ENCODE peak calls at places on chromosomes 13 and 19, in ten cellular contexts. B, Q, A, J, Y, L, E, O, V and K are unnamed samples. For H3K9me3, the result is how much of the 10 kb centered on the place peaks cover.

GRCh38 chr13:66896933-66897332 is 333.2 kb downstream of the PCDH9 start:
- DNase-seq in B (no peak), Q (no peak), A (no peak), J (no peak), Y (no peak), L (no peak), E (no peak), O (no peak), V (no peak), K (peak)

GRCh38 chr19:57406516-57407123 is 4.3 kb upstream of the ZNF17 start:
- DNase-seq in B (peak), Q (peak), A (no peak), J (peak), Y (peak), L (peak), E (no peak), O (peak), V (no peak), K (peak)

GRCh38 chr13:80877944-80878241 is 537.0 kb upstream of the SPRY2 start:
- DNase-seq in B (no peak), Q (no peak), A (no peak), J (no peak), Y (no peak), L (no peak), E (no peak), O (no peak), V (no peak), K (no peak)

GRCh38 chr13:27259831-27260230 is 8.5 kb downstream of the RPL21 start:
- DNase-seq in B (no peak), Q (no peak), A (no peak), J (no peak), Y (no peak), L (no peak), E (no peak), O (no peak), V (no peak), K (no peak)

GRCh38 chr13:94595006-94595942 is 678 bp downstream of the TGDS start:
- DNase-seq in B (no peak), Q (no peak), A (no peak), J (peak), Y (peak), L (no peak), E (no peak), O (peak), V (no peak), K (peak)

GRCh38 chr13:52353116-52353718 is 52.8 kb downstream of the THSD1 start:
- DNase-seq in B (no peak), Q (no peak), A (no peak), J (no peak), Y (no peak), L (no peak), E (no peak), O (no peak), V (no peak), K (peak)

GRCh38 chr19:18414504-18415176 is 4.6 kb upstream of the SSBP4 start:
- DNase-seq in B (no peak), Q (no peak), A (peak), J (no peak), Y (no peak), L (peak), E (peak), O (no peak), V (no peak), K (no peak)

GRCh38 chr19:45973564-45974338 is at the start of gene NOVA2:
- DNase-seq in B (no peak), Q (peak), A (peak), J (peak), Y (peak), L (peak), E (no peak), O (no peak), V (no peak), K (peak)

GRCh38 chr13:114177245-114178010 is 1.6 kb upstream of the CFAP97D2 start:
- DNase-seq in B (no peak), Q (no peak), A (no peak), J (no peak), Y (no peak), L (no peak), E (no peak), O (no peak), V (no peak), K (peak)

GRCh38 chr19:3466630-3467029 is 13.7 kb downstream of the SMIM24 start:
- DNase-seq in B (no peak), Q (no peak), A (no peak), J (no peak), Y (no peak), L (no peak), E (peak), O (no peak), V (peak), K (peak)

GRCh38 chr19:53577968-53578367 is 40.0 kb downstream of the ZNF331 start:
- DNase-seq in B (no peak), Q (no peak), A (no peak), J (no peak), Y (no peak), L (no peak), E (peak), O (no peak), V (no peak), K (no peak)

GRCh38 chr13:105735269-105735668 is 800.2 kb downstream of the EFNB2 start:
- DNase-seq in B (no peak), Q (no peak), A (no peak), J (no peak), Y (no peak), L (no peak), E (no peak), O (no peak), V (no peak), K (no peak)

GRCh38 chr13:80037505-80037888 is 303.4 kb downstream of the SPRY2 start:
- DNase-seq in B (peak), Q (no peak), A (no peak), J (no peak), Y (no peak), L (no peak), E (no peak), O (no peak), V (no peak), K (peak)

GRCh38 chr19:43595605-43595998 is 332 bp downstream of the IRGQ start:
- DNase-seq in B (no peak), Q (no peak), A (no peak), J (peak), Y (no peak), L (no peak), E (no peak), O (no peak), V (no peak), K (no peak)

GRCh38 chr13:25180795-25181537 is 8.9 kb upstream of the AMER2 start:
- DNase-seq in B (no peak), Q (no peak), A (no peak), J (no peak), Y (no peak), L (no peak), E (no peak), O (no peak), V (no peak), K (no peak)

GRCh38 chr19:49643466-49643865 is 1.5 kb downstream of the SCAF1 start:
- DNase-seq in B (no peak), Q (no peak), A (no peak), J (no peak), Y (no peak), L (no peak), E (no peak), O (no peak), V (no peak), K (no peak)

GRCh38 chr13:41634407-41634806 is 177.1 kb downstream of the RGCC start:
- DNase-seq in B (no peak), Q (no peak), A (no peak), J (no peak), Y (no peak), L (no peak), E (no peak), O (no peak), V (no peak), K (no peak)

GRCh38 chr13:90485441-90485840 is 862.0 kb upstream of the MIR17HG start:
- DNase-seq in B (no peak), Q (no peak), A (no peak), J (no peak), Y (no peak), L (no peak), E (no peak), O (no peak), V (no peak), K (peak)

GRCh38 chr13:59478908-59479307 is 684.8 kb downstream of the DIAPH3 start:
- DNase-seq in B (no peak), Q (no peak), A (no peak), J (no peak), Y (no peak), L (no peak), E (no peak), O (no peak), V (no peak), K (no peak)

GRCh38 chr13:73945871-73946270 is 188.3 kb downstream of the KLF12 start:
- DNase-seq in B (no peak), Q (peak), A (no peak), J (no peak), Y (peak), L (no peak), E (peak), O (no peak), V (no peak), K (peak)

GRCh38 chr19:50384685-50385535 is 763 bp downstream of the POLD1 start:
- DNase-seq in B (no peak), Q (no peak), A (no peak), J (no peak), Y (peak), L (no peak), E (no peak), O (no peak), V (no peak), K (peak)

GRCh38 chr19:40266912-40267600 is 18.1 kb downstream of the AKT2 start:
- DNase-seq in B (no peak), Q (no peak), A (no peak), J (no peak), Y (no peak), L (no peak), E (no peak), O (no peak), V (no peak), K (no peak)

GRCh38 chr13:109156181-109156935 is 526.9 kb downstream of the MYO16 start:
- DNase-seq in B (peak), Q (peak), A (no peak), J (no peak), Y (no peak), L (no peak), E (peak), O (no peak), V (no peak), K (peak)

GRCh38 chr13:80348750-80349149 is 7.8 kb upstream of the SPRY2 start:
- DNase-seq in B (no peak), Q (no peak), A (no peak), J (no peak), Y (no peak), L (no peak), E (no peak), O (no peak), V (no peak), K (no peak)

GRCh38 chr19:3683866-3684816 is 16.1 kb downstream of the PIP5K1C start:
- DNase-seq in B (no peak), Q (no peak), A (no peak), J (no peak), Y (no peak), L (peak), E (no peak), O (no peak), V (no peak), K (peak)

GRCh38 chr19:14979498-14980255 is at the start of gene SLC1A6:
- DNase-seq in B (no peak), Q (no peak), A (no peak), J (no peak), Y (peak), L (no peak), E (no peak), O (no peak), V (no peak), K (no peak)

GRCh38 chr19:17946965-17947784 is 14.4 kb downstream of the CCDC124 start:
- DNase-seq in B (no peak), Q (no peak), A (no peak), J (no peak), Y (no peak), L (no peak), E (no peak), O (peak), V (no peak), K (no peak)

GRCh38 chr19:18262917-18263316 is 11.3 kb downstream of the IQCN start:
- DNase-seq in B (no peak), Q (no peak), A (no peak), J (no peak), Y (no peak), L (no peak), E (no peak), O (no peak), V (no peak), K (no peak)

GRCh38 chr19:41264581-41265375 is 606 bp downstream of the HNRNPUL1 start:
- DNase-seq in B (no peak), Q (peak), A (peak), J (peak), Y (peak), L (peak), E (peak), O (peak), V (no peak), K (peak)

GRCh38 chr13:82615043-82615442 is 1267.2 kb downstream of the SLITRK1 start:
- DNase-seq in B (no peak), Q (no peak), A (no peak), J (no peak), Y (no peak), L (no peak), E (no peak), O (no peak), V (no peak), K (no peak)

GRCh38 chr19:8355631-8356402 is 8.1 kb upstream of the ANGPTL4 start:
- DNase-seq in B (no peak), Q (no peak), A (peak), J (no peak), Y (no peak), L (peak), E (peak), O (no peak), V (peak), K (peak)

GRCh38 chr19:45591004-45591637 is 6.5 kb upstream of the OPA3 start:
- DNase-seq in B (no peak), Q (no peak), A (no peak), J (peak), Y (peak), L (peak), E (no peak), O (peak), V (no peak), K (peak)

GRCh38 chr13:77810430-77810829 is 108.2 kb downstream of the EDNRB start:
- DNase-seq in B (no peak), Q (no peak), A (no peak), J (no peak), Y (peak), L (no peak), E (no peak), O (no peak), V (no peak), K (peak)

GRCh38 chr19:9431475-9431874 is 3.9 kb downstream of the ZNF266 start:
- DNase-seq in B (no peak), Q (peak), A (no peak), J (no peak), Y (peak), L (no peak), E (no peak), O (peak), V (no peak), K (peak)

GRCh38 chr13:51396352-51396751 is 56.5 kb downstream of the INTS6 start:
- DNase-seq in B (no peak), Q (no peak), A (no peak), J (no peak), Y (no peak), L (no peak), E (no peak), O (no peak), V (no peak), K (peak)

GRCh38 chr13:113877149-113877990 is 13.5 kb upstream of the GAS6 start:
- DNase-seq in B (no peak), Q (no peak), A (no peak), J (no peak), Y (no peak), L (no peak), E (no peak), O (no peak), V (no peak), K (no peak)

GRCh38 chr19:19508217-19508616 is 7.1 kb downstream of the TSSK6 start:
- DNase-seq in B (no peak), Q (no peak), A (no peak), J (no peak), Y (no peak), L (no peak), E (no peak), O (no peak), V (no peak), K (no peak)

GRCh38 chr19:15299568-15300409 is 32.5 kb downstream of the BRD4 start:
- DNase-seq in B (peak), Q (no peak), A (no peak), J (no peak), Y (no peak), L (no peak), E (no peak), O (no peak), V (no peak), K (peak)

GRCh38 chr19:13884726-13885591 is 8.0 kb downstream of the NANOS3 start:
- DNase-seq in B (no peak), Q (no peak), A (no peak), J (peak), Y (peak), L (no peak), E (no peak), O (no peak), V (no peak), K (no peak)

GRCh38 chr19:6935618-6936017 is 48.2 kb downstream of the ADGRE1 start:
- DNase-seq in B (no peak), Q (no peak), A (no peak), J (no peak), Y (no peak), L (no peak), E (no peak), O (no peak), V (no peak), K (no peak)

GRCh38 chr19:6930190-6930589 is 42.8 kb downstream of the ADGRE1 start:
- DNase-seq in B (no peak), Q (no peak), A (no peak), J (no peak), Y (no peak), L (no peak), E (no peak), O (no peak), V (no peak), K (no peak)

DNA sequence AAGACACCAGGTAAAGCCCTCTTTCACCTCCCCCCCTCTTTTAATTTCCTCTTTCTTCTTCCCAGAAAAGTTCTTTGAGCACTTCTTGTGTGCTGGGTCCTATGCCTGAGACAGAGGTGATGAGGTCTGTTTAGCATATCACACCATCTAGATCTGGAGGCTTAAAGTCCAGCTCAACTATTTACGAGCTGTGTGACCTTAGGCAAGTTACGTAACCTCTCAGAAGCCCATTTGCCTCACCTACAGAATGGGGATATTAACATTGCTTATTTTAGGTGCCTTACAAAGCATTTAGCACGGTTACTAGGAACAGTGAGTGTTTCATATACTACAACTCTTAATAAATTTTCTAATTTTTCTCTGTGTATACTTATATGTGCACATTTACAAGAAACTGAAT is 47.7 kb downstream of the ADGRE1 start:
- DNase-seq in B (no peak), Q (no peak), A (no peak), J (no peak), Y (no peak), L (no peak), E (no peak), O (no peak), V (no peak), K (no peak)
- H3K9me3 ChIP-seq in B (under half), Q (half or more), A (under half), J (under half), Y (under half), L (under half), E (under half), O (under half), V (under half), K (under half)

DNA sequence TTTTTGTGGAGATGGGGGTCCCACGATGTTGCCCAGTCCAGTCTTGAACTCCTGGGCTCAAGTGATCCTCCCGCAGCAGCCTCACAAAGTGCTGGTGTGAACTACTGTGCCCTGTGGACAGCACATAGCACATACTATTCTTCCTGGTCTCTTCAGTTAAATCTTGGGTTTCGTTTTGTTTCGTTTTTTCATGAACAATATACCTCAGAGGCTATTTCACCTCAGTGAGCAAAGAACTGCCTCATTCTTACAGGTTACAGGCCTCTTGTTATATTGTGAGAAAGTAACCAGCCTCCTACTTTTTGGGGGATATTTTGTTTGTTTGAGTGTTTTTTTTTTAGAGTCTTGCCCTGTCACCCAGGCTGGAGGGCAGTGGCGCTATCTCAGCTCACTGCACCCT is 1.3 kb upstream of the C3 start:
- DNase-seq in B (no peak), Q (no peak), A (no peak), J (no peak), Y (no peak), L (no peak), E (no peak), O (no peak), V (no peak), K (no peak)
- H3K4me3 ChIP-seq in B (no peak), Q (no peak), A (no peak), J (no peak), Y (no peak), L (no peak), E (no peak), O (no peak), V (no peak), K (no peak)

GRCh38 chr13:30334663-30335386 is 27.5 kb upstream of the KATNAL1 start:
- DNase-seq in B (no peak), Q (no peak), A (no peak), J (no peak), Y (peak), L (no peak), E (no peak), O (no peak), V (no peak), K (no peak)
- TF ChIP-seq CTCF in B (peak), Q (peak), A (no peak), J (peak), Y (peak), L (peak), E (peak), O (no peak), V (no peak), K (peak)

DNA sequence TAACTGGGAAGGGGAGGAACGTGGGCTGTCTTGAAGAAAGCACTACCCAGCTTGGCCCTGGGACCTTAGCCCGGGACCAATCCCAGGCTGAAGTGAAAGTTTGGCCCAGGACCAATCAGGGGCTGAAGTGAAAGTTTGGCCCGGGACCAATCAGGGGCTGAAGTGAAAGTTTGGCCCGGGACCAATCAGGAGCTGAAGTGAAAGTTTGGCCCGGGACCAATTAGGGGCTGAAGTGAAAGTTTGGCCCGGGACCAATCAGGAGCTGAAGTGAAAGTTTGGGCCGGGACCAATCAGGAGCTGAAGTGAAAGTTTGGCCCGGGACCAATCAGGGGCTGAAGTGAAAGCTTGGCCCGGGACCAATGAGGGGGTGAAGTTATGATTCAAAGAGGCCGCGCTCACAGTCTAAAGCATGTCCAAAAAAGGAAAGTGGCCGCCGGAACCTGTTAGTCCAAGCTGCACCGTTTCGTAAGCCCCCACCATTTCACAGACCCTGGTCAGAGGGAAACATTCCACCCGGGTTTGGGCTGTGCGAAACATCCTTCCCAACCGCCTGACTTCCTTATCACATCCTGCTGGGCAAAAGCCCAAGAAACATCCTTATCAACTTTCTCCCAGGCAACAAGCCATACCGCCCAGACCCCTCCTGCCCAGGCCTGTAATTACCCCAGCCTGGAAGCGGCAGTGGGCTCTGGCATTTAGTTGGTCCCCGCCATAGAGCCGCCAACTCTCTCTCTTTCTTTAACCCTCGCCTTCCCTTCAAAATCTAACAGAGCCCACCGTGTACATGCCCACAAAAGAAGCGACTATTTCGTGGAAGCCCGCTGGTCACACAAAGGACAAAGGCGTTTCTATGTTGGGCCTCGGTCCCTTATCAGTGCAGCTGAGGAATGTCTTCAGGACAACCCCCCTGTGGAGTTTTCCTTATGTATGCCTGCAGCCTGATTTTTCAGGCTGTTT is 1.1 kb downstream of the ZNF850 start:
- DNase-seq in B (peak), Q (peak), A (peak), J (peak), Y (peak), L (peak), E (peak), O (no peak), V (no peak), K (peak)
- H3K9me3 ChIP-seq in B (half or more), Q (half or more), A (under half), J (under half), Y (under half), L (under half), E (under half), O (under half), V (under half), K (under half)